ENCODE peak calls at places on chromosomes 2 and 18, in four cellular contexts. One of them, this sample, is unnamed.
A peak's percentile ranks its signal among the peaks of the same experiment; 100 is the strongest.

GRCh38 chr18:32441536-32441935 is 29.1 kb downstream of the GAREM1 start:
- DNase-seq in brain microvascular endothelial cell: no peak
- DNase-seq in naive thymus-derived CD4-positive, alpha-beta T cell: no peak
- DNase-seq in fibroblast of villous mesenchyme: peak; percentile 11
- DNase-seq in this sample: no peak

GRCh38 chr2:101199153-101199810 is 48.1 kb upstream of the TBC1D8 start:
- DNase-seq in naive thymus-derived CD4-positive, alpha-beta T cell: no peak
- DNase-seq in brain microvascular endothelial cell: no peak
- DNase-seq in fibroblast of villous mesenchyme: peak; percentile 74
- DNase-seq in this sample: no peak

GRCh38 chr2:216696751-216697560 is 1.6 kb upstream of the IGFBP5 start:
- DNase-seq in naive thymus-derived CD4-positive, alpha-beta T cell: no peak
- DNase-seq in brain microvascular endothelial cell: peak; percentile 29
- DNase-seq in fibroblast of villous mesenchyme: peak; percentile 54
- DNase-seq in this sample: no peak

GRCh38 chr2:236974206-236974605 is 111.5 kb upstream of the COPS8 start:
- DNase-seq in brain microvascular endothelial cell: no peak
- DNase-seq in naive thymus-derived CD4-positive, alpha-beta T cell: no peak
- DNase-seq in fibroblast of villous mesenchyme: no peak
- DNase-seq in this sample: no peak

GRCh38 chr2:177551989-177552413 is 159.4 kb downstream of the AGPS start:
- DNase-seq in brain microvascular endothelial cell: no peak
- DNase-seq in naive thymus-derived CD4-positive, alpha-beta T cell: no peak
- DNase-seq in fibroblast of villous mesenchyme: no peak
- DNase-seq in this sample: no peak

GRCh38 chr2:72112421-72112820 is 35.2 kb downstream of the CYP26B1 start:
- DNase-seq in naive thymus-derived CD4-positive, alpha-beta T cell: no peak
- DNase-seq in fibroblast of villous mesenchyme: peak; percentile 6
- DNase-seq in brain microvascular endothelial cell: peak; percentile 55
- DNase-seq in this sample: no peak

GRCh38 chr2:180124273-180124881 is 117.3 kb upstream of the CWC22 start:
- DNase-seq in naive thymus-derived CD4-positive, alpha-beta T cell: peak; percentile 5
- DNase-seq in fibroblast of villous mesenchyme: peak; percentile 68
- DNase-seq in brain microvascular endothelial cell: peak; percentile 59
- DNase-seq in this sample: no peak

GRCh38 chr2:3651686-3652516 is 6.1 kb upstream of the ALLC start:
- DNase-seq in naive thymus-derived CD4-positive, alpha-beta T cell: peak; percentile 78
- DNase-seq in fibroblast of villous mesenchyme: peak; percentile 29
- DNase-seq in brain microvascular endothelial cell: peak; percentile 25
- DNase-seq in this sample: no peak

GRCh38 chr2:897091-897490 is 53.6 kb upstream of the SNTG2 start:
- DNase-seq in fibroblast of villous mesenchyme: no peak
- DNase-seq in brain microvascular endothelial cell: no peak
- DNase-seq in naive thymus-derived CD4-positive, alpha-beta T cell: no peak
- DNase-seq in this sample: no peak

GRCh38 chr2:239889641-239890055 is 135.5 kb downstream of the NDUFA10 start:
- DNase-seq in fibroblast of villous mesenchyme: no peak
- DNase-seq in naive thymus-derived CD4-positive, alpha-beta T cell: no peak
- DNase-seq in brain microvascular endothelial cell: no peak
- DNase-seq in this sample: no peak

GRCh38 chr2:169765523-169765922 is 31.9 kb downstream of the KLHL23 start:
- DNase-seq in fibroblast of villous mesenchyme: no peak
- DNase-seq in naive thymus-derived CD4-positive, alpha-beta T cell: no peak
- DNase-seq in brain microvascular endothelial cell: peak; percentile 43
- DNase-seq in this sample: no peak

GRCh38 chr18:63003899-63004298 is 288.6 kb downstream of the PHLPP1 start:
- DNase-seq in fibroblast of villous mesenchyme: no peak
- DNase-seq in brain microvascular endothelial cell: no peak
- DNase-seq in naive thymus-derived CD4-positive, alpha-beta T cell: no peak
- DNase-seq in this sample: no peak

GRCh38 chr2:240165638-240166037 is 25.2 kb upstream of the OTOS start:
- DNase-seq in naive thymus-derived CD4-positive, alpha-beta T cell: no peak
- DNase-seq in fibroblast of villous mesenchyme: no peak
- DNase-seq in brain microvascular endothelial cell: no peak
- DNase-seq in this sample: no peak

DNA sequence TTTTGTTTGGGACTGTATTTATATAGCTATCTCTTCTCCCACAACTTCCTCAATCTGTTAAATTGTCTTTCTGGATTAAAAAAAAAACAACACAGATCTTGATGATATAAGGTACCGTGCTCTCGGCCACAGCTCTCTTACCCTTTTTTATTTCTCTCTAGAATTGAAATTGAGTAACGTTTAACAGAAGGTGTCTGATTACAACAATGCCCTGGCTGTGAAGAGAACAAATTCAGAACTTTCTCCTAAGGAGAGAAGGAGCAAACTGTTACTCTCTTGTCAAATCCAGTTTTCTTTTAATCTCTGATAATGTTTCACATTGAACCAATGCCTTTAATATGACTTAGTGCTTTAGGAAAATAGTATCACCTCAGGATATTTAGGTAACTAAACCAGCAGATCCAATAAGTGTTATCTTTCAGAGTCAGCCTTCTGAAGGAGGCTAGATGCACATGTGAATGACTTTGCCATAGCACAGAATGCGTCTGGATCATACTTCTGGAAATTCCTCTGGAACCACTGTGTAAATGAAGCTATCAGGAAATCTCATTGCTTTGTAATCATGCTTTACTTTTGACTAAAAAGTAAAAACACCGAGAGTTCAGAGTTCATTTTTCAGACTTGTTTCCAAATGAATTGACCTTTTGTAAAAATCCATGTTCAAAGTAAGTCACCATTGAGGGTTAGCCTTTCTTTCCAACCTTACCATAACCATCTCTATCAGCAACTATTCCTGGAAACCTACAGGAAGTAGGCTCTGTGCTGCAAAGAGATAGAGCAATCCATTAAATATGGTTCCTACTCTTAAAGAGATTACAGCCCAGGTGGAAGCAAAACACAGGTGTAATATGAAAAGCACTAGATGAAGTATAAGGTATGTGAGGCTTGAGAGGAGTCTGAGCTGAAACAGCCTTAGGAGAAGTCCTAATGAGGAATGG is 147.0 kb upstream of the OSR1 start:
- DNase-seq in fibroblast of villous mesenchyme: no peak
- DNase-seq in brain microvascular endothelial cell: no peak
- DNase-seq in naive thymus-derived CD4-positive, alpha-beta T cell: no peak
- DNase-seq in this sample: no peak
- H3K4me3 ChIP-seq in fibroblast of villous mesenchyme: no peak overlapping the region
- H3K4me3 ChIP-seq in brain microvascular endothelial cell: no peak overlapping the region
- H3K4me3 ChIP-seq in naive thymus-derived CD4-positive, alpha-beta T cell: no peak overlapping the region
- H3K4me3 ChIP-seq in this sample: no peak overlapping the region

DNA sequence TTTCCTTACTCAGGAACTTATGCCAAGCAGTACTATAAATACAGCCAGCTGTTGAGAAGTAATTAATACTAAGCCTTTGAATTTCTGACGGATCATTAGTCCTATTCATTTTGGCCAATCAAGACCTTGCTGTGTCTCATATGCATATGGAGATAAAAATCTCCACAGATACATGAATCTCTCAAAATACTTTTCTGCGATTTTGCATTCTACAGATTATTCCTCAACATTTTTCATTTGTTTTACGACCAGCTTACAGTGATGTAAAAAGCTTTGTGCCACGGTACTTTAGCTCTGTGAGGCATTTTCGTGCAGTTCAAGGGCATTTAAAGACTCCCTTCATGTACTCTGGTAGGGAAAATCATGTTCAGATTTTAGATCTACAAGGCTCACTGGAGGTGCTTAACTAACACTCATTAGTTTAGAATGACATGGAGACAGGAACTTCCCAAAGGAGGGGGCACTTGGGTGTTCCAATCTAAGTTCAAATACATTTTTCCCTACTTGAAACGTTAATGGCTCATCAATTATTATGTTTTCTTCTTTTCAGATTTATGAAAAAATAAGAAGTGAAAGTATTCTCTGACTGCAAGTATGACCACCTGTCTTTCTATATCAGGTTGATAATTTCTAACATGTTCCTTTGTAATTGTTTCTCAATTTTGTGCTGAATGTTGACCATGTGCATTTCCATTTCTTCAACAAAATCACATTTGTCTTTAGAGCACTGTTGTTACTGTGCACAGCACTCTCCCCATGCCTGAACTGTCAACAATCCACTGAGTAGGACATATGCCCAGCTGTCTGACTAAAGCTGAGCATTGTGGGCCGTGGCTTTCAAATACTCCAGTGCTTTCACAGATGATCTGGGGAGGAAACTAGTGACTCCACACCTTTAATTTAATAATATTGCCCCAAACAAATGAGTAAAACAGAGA is 16.4 kb downstream of the LANCL1 start:
- DNase-seq in brain microvascular endothelial cell: no peak
- DNase-seq in naive thymus-derived CD4-positive, alpha-beta T cell: no peak
- DNase-seq in fibroblast of villous mesenchyme: no peak
- DNase-seq in this sample: no peak
- H3K4me3 ChIP-seq in brain microvascular endothelial cell: no peak overlapping the region
- H3K4me3 ChIP-seq in naive thymus-derived CD4-positive, alpha-beta T cell: no peak overlapping the region
- H3K4me3 ChIP-seq in fibroblast of villous mesenchyme: no peak overlapping the region
- H3K4me3 ChIP-seq in this sample: no peak overlapping the region

DNA sequence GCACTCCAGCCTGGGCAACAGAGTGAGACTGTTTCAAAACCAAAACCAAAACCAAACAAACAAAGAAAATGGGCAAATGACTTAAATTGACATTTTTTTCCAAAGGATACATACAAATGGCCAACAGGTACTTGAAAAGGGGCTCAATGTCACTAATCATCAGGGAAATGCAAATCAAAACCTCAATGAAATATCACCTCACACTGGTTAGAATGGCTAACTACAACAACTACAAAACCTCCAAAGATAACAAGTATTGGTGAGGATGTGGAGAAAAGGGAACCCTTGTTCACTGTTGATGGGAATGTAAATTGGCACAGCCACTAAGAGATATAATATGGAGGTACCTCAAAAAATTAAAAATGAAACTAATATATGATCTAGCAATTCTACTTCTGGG is 213.2 kb upstream of the HS6ST1 start:
- DNase-seq in brain microvascular endothelial cell: no peak
- DNase-seq in naive thymus-derived CD4-positive, alpha-beta T cell: no peak
- DNase-seq in fibroblast of villous mesenchyme: peak; percentile 10
- DNase-seq in this sample: no peak
- H3K4me3 ChIP-seq in brain microvascular endothelial cell: no peak overlapping the region
- H3K4me3 ChIP-seq in naive thymus-derived CD4-positive, alpha-beta T cell: no peak overlapping the region
- H3K4me3 ChIP-seq in fibroblast of villous mesenchyme: no peak overlapping the region
- H3K4me3 ChIP-seq in this sample: no peak overlapping the region

GRCh38 chr2:234869969-234870368 is 81.8 kb upstream of the SH3BP4 start:
- DNase-seq in brain microvascular endothelial cell: no peak
- DNase-seq in naive thymus-derived CD4-positive, alpha-beta T cell: no peak
- DNase-seq in fibroblast of villous mesenchyme: no peak
- DNase-seq in this sample: no peak
- H3K4me3 ChIP-seq in brain microvascular endothelial cell: no peak overlapping the region
- H3K4me3 ChIP-seq in naive thymus-derived CD4-positive, alpha-beta T cell: no peak overlapping the region
- H3K4me3 ChIP-seq in fibroblast of villous mesenchyme: no peak overlapping the region
- H3K4me3 ChIP-seq in this sample: no peak overlapping the region

GRCh38 chr2:181923123-181923522 is 31.6 kb downstream of the ITPRID2 start:
- DNase-seq in brain microvascular endothelial cell: no peak
- DNase-seq in fibroblast of villous mesenchyme: no peak
- DNase-seq in naive thymus-derived CD4-positive, alpha-beta T cell: no peak
- DNase-seq in this sample: no peak
- H3K4me3 ChIP-seq in brain microvascular endothelial cell: no peak overlapping the region
- H3K4me3 ChIP-seq in fibroblast of villous mesenchyme: no peak overlapping the region
- H3K4me3 ChIP-seq in naive thymus-derived CD4-positive, alpha-beta T cell: no peak overlapping the region
- H3K4me3 ChIP-seq in this sample: no peak overlapping the region

DNA sequence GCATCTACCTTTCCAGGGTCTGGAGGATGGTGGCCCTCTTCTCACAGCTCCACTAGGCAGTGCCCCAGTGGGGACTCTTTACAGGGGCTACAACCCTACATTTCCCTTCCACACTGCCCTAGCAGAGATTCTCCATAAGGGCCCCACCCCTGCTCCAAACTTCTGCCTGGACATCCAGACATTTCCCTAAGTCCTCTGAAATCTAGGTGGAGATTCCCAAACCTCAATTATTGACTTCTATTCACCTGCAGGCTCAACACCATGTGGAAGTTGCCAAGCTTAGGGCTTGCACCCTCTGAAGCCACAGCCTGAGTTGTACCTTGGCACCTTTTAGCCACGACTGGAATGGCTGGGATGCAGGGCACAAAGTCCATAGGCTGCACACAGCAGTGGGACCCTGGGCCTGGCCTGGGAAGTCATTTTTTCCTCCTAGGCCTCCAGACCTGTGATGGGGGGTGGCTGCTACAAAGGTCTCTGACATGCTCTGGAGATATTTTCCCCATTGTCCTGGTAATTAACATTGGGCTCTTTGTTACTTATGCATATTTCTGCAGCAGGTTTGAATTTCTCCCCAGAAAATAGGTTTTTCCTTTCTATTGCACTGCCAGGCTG is 53.7 kb upstream of the ST3GAL5 start:
- DNase-seq in naive thymus-derived CD4-positive, alpha-beta T cell: no peak
- DNase-seq in brain microvascular endothelial cell: no peak
- DNase-seq in fibroblast of villous mesenchyme: no peak
- DNase-seq in this sample: no peak
- H3K4me3 ChIP-seq in naive thymus-derived CD4-positive, alpha-beta T cell: no peak overlapping the region
- H3K4me3 ChIP-seq in brain microvascular endothelial cell: no peak overlapping the region
- H3K4me3 ChIP-seq in fibroblast of villous mesenchyme: no peak overlapping the region
- H3K4me3 ChIP-seq in this sample: no peak overlapping the region

GRCh38 chr18:74243127-74243526 is 48.6 kb downstream of the CYB5A start:
- DNase-seq in fibroblast of villous mesenchyme: no peak
- DNase-seq in naive thymus-derived CD4-positive, alpha-beta T cell: no peak
- DNase-seq in brain microvascular endothelial cell: no peak
- DNase-seq in this sample: no peak
- H3K4me3 ChIP-seq in fibroblast of villous mesenchyme: no peak overlapping the region
- H3K4me3 ChIP-seq in naive thymus-derived CD4-positive, alpha-beta T cell: no peak overlapping the region
- H3K4me3 ChIP-seq in brain microvascular endothelial cell: no peak overlapping the region
- H3K4me3 ChIP-seq in this sample: no peak overlapping the region

DNA sequence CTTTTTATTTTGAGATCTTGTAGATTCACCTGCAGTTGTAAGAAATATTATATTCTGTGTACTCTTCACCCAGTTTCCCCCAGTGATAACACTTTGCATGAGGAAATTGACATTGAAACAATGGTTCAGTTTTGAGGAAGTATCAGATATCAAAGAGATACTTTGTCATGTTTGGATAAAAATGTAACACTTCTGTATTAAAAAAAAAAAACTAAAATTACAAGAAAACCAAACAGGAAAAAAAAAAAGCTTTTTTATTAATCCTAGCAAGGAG is 204.0 kb downstream of the ARL4C start:
- DNase-seq in fibroblast of villous mesenchyme: no peak
- DNase-seq in naive thymus-derived CD4-positive, alpha-beta T cell: no peak
- DNase-seq in brain microvascular endothelial cell: no peak
- DNase-seq in this sample: no peak
- H3K4me3 ChIP-seq in fibroblast of villous mesenchyme: no peak overlapping the region
- H3K4me3 ChIP-seq in naive thymus-derived CD4-positive, alpha-beta T cell: no peak overlapping the region
- H3K4me3 ChIP-seq in brain microvascular endothelial cell: no peak overlapping the region
- H3K4me3 ChIP-seq in this sample: no peak overlapping the region

This sample was measured in thoracic aorta.